ENCODE peak calls at places on chromosomes 7 and 10, in ten cellular contexts. A is SW480; B is neural crest cell; J is SHP77 treated with DMSO at 0.1 percent for 48 hours; I is stimulated activated CD4-positive, alpha-beta T cell treated with anti-CD3 and anti-CD28 coated beads, Interleukin-1b, Interleukin-23, amount 100 ng/mL, for 24 hours; C is mesothelial cell of epicardium; M is T-helper 9 cell; T is ELF-1; F is HT1080; Z is left ventricle myocardium superior. V is an unnamed sample.

GRCh38 chr7:43721193-43721806 is 8.0 kb downstream of the COA1 start:
- DNase-seq in A (peak; percentile 52), B (no peak), J (no peak), I (no peak), C (no peak), M (no peak), T (no peak), F (peak; percentile 25), Z (no peak), V (peak; percentile 61)

GRCh38 chr10:17548786-17549185 is 68.4 kb downstream of the HACD1 start:
- DNase-seq in A (no peak), B (no peak), J (no peak), I (no peak), C (no peak), M (no peak), T (peak; percentile 25), F (no peak), Z (no peak), V (no peak)

GRCh38 chr10:22319559-22320558 is 1.0 kb upstream of the BMI1 start:
- DNase-seq in A (peak; percentile 13), B (no peak), J (no peak), I (no peak), C (no peak), M (no peak), T (peak; percentile 48), F (no peak), Z (no peak), V (no peak)

GRCh38 chr7:35801392-35802101 is 690 bp downstream of the SEPTIN7 start:
- DNase-seq in A (peak; percentile 51), B (peak; percentile 51), J (peak; percentile 54), I (peak; percentile 65), C (peak; percentile 76), M (peak; percentile 75), T (peak; percentile 82), F (peak; percentile 53), Z (peak; percentile 83), V (peak; percentile 61)

GRCh38 chr10:69426376-69426727 is 9.6 kb upstream of the TACR2 start:
- DNase-seq in A (no peak), B (no peak), J (no peak), I (no peak), C (no peak), M (no peak), T (no peak), F (no peak), Z (no peak), V (peak; percentile 46)

GRCh38 chr10:119750391-119751230 is 24.8 kb downstream of the INPP5F start:
- DNase-seq in A (peak; percentile 79), B (peak; percentile 70), J (peak; percentile 64), I (peak; percentile 32), C (peak; percentile 70), M (peak; percentile 28), T (peak; percentile 83), F (peak; percentile 78), Z (peak; percentile 48), V (peak; percentile 72)

GRCh38 chr7:55572378-55573233 is at the start of gene VOPP1:
- DNase-seq in A (peak; percentile 56), B (peak; percentile 46), J (peak; percentile 40), I (peak; percentile 47), C (peak; percentile 73), M (peak; percentile 48), T (peak; percentile 67), F (peak; percentile 46), Z (peak; percentile 86), V (peak; percentile 78)

GRCh38 chr10:112721080-112721698 is 228.9 kb upstream of the TCF7L2 start:
- DNase-seq in A (peak; percentile 33), B (no peak), J (no peak), I (no peak), C (no peak), M (no peak), T (no peak), F (peak; percentile 48), Z (no peak), V (peak; percentile 69)

GRCh38 chr7:43081603-43082002 is 30.8 kb upstream of the HECW1 start:
- DNase-seq in A (no peak), B (no peak), J (no peak), I (no peak), C (no peak), M (no peak), T (no peak), F (no peak), Z (no peak), V (no peak)

GRCh38 chr7:25615603-25616002 is 387.3 kb upstream of the NPVF start:
- DNase-seq in A (no peak), B (no peak), J (no peak), I (no peak), C (no peak), M (no peak), T (no peak), F (peak; percentile 2), Z (no peak), V (no peak)

GRCh38 chr7:87658553-87658952 is 30.4 kb downstream of the RUNDC3B start:
- DNase-seq in A (no peak), B (no peak), J (no peak), I (no peak), C (no peak), M (no peak), T (no peak), F (no peak), Z (no peak), V (no peak)

GRCh38 chr10:102408728-102409603 is 9.6 kb downstream of the PSD start:
- DNase-seq in A (peak; percentile 25), B (peak; percentile 43), J (no peak), I (peak; percentile 82), C (peak; percentile 74), M (peak; percentile 54), T (no peak), F (no peak), Z (no peak), V (no peak)

GRCh38 chr10:123909866-123910265 is 18.3 kb upstream of the CPXM2 start:
- DNase-seq in A (peak; percentile 17), B (no peak), J (no peak), I (no peak), C (no peak), M (no peak), T (no peak), F (no peak), Z (no peak), V (no peak)

GRCh38 chr10:125605167-125605566 is 77.8 kb downstream of the TEX36 start:
- DNase-seq in A (no peak), B (no peak), J (no peak), I (no peak), C (no peak), M (no peak), T (no peak), F (no peak), Z (no peak), V (no peak)

GRCh38 chr10:24428410-24428782 is 219.5 kb downstream of the KIAA1217 start:
- DNase-seq in A (peak; percentile 56), B (no peak), J (no peak), I (no peak), C (no peak), M (no peak), T (no peak), F (peak; percentile 69), Z (no peak), V (no peak)

GRCh38 chr7:34425631-34426384 is 232.2 kb upstream of the NPSR1 start:
- DNase-seq in A (no peak), B (no peak), J (no peak), I (no peak), C (no peak), M (no peak), T (no peak), F (no peak), Z (no peak), V (no peak)

GRCh38 chr10:60663850-60664249 is 114.4 kb upstream of the CDK1 start:
- DNase-seq in A (no peak), B (no peak), J (peak; percentile 4), I (no peak), C (no peak), M (no peak), T (no peak), F (no peak), Z (no peak), V (no peak)

GRCh38 chr10:5549462-5550249 is 24.9 kb downstream of the CALML3 start:
- DNase-seq in A (no peak), B (no peak), J (peak; percentile 35), I (no peak), C (no peak), M (no peak), T (no peak), F (peak; percentile 17), Z (no peak), V (no peak)

GRCh38 chr7:81004098-81004497 is 85.2 kb upstream of the SEMA3C start:
- DNase-seq in A (no peak), B (no peak), J (no peak), I (no peak), C (no peak), M (no peak), T (no peak), F (peak; percentile 56), Z (no peak), V (no peak)